ENCODE peak calls at places on chromosomes 2 and 18, in nine cellular contexts. C is GDM1; E is frontal cortex; I is glomerular endothelial cell; L is mucosa of descending colon; Z is Daoy; U is stimulated activated naive CD4-positive, alpha-beta T cell treated with Interleukin-2 at 50 U/mL for 16 hours; Q is RKO; M is B cell. W is an unnamed sample.

GRCh38 chr2:108139521-108139920 is 100.2 kb upstream of the SULT1C3 start:
- DNase-seq in C (no peak), E (no peak), I (no peak), L (no peak), Z (peak; percentile 2), U (no peak), Q (peak; percentile 39), M (no peak), W (peak; percentile 39)

GRCh38 chr18:3119401-3120323 is 100.1 kb downstream of the MYOM1 start:
- DNase-seq in C (no peak), E (no peak), I (no peak), L (no peak), Z (peak; percentile 2), U (no peak), Q (no peak), M (no peak), W (peak; percentile 13)

GRCh38 chr18:23136326-23137092 is 1.2 kb downstream of the CABLES1 start:
- DNase-seq in C (no peak), E (peak; percentile 51), I (no peak), L (peak; percentile 57), Z (peak; percentile 40), U (no peak), Q (no peak), M (peak; percentile 52), W (peak; percentile 47)

GRCh38 chr2:26911911-26912861 is 58.3 kb upstream of the MAPRE3 start:
- DNase-seq in C (no peak), E (peak; percentile 49), I (no peak), L (no peak), Z (peak; percentile 37), U (no peak), Q (no peak), M (no peak), W (no peak)

GRCh38 chr18:59910967-59911366 is 11.2 kb downstream of the PMAIP1 start:
- DNase-seq in C (no peak), E (no peak), I (no peak), L (no peak), Z (peak; percentile 19), U (no peak), Q (no peak), M (no peak), W (peak; percentile 83)

GRCh38 chr2:133422946-133423345 is 145.3 kb downstream of the NCKAP5 start:
- DNase-seq in C (no peak), E (no peak), I (no peak), L (no peak), Z (peak; percentile 49), U (no peak), Q (no peak), M (no peak), W (peak; percentile 79)

GRCh38 chr18:9404565-9405060 is 70.0 kb downstream of the TWSG1 start:
- DNase-seq in C (peak; percentile 87), E (no peak), I (peak; percentile 97), L (no peak), Z (peak; percentile 80), U (no peak), Q (no peak), M (peak; percentile 60), W (peak; percentile 51)

GRCh38 chr2:178796079-178796677 is 11.0 kb downstream of the TTN start:
- DNase-seq in C (no peak), E (peak; percentile 21), I (peak; percentile 31), L (no peak), Z (peak; percentile 11), U (no peak), Q (peak; percentile 70), M (peak; percentile 40), W (peak; percentile 49)

GRCh38 chr18:38421016-38421415 is 855.4 kb upstream of the CELF4 start:
- DNase-seq in C (no peak), E (no peak), I (no peak), L (no peak), Z (no peak), U (no peak), Q (no peak), M (no peak), W (no peak)

GRCh38 chr2:44740678-44741077 is 200.8 kb upstream of the SIX3 start:
- DNase-seq in C (no peak), E (no peak), I (no peak), L (no peak), Z (no peak), U (no peak), Q (no peak), M (no peak), W (peak; percentile 13)